ENCODE peak calls at places on chromosomes 1 and 21, in seven cellular contexts. G, M, X, Z, N, U and C are unnamed samples. For H3K4me1, the result is how much of the 10 kb centered on the place peaks cover.

GRCh38 chr1:68746378-68746777 is 249.5 kb upstream of the DEPDC1 start:
- DNase-seq in G (no peak), M (no peak), X (no peak), Z (no peak), N (no peak), U (no peak), C (no peak)

GRCh38 chr21:44092201-44092600 is 15.0 kb upstream of the PWP2 start:
- DNase-seq in G (peak), M (no peak), X (no peak), Z (no peak), N (no peak), U (peak), C (no peak)

GRCh38 chr21:33478858-33479678 is 706 bp downstream of the TMEM50B start:
- DNase-seq in G (peak), M (peak), X (no peak), Z (peak), N (peak), U (peak), C (peak)

GRCh38 chr1:58412071-58412580 is 134.4 kb downstream of the OMA1 start:
- DNase-seq in G (no peak), M (no peak), X (no peak), Z (peak), N (no peak), U (no peak), C (no peak)

GRCh38 chr1:88973520-88974137 is 18.8 kb downstream of the KYAT3 start:
- DNase-seq in G (no peak), M (no peak), X (no peak), Z (peak), N (no peak), U (no peak), C (no peak)

GRCh38 chr1:90850181-90850924 is 133.3 kb upstream of the BARHL2 start:
- DNase-seq in G (no peak), M (peak), X (no peak), Z (no peak), N (peak), U (peak), C (peak)

GRCh38 chr1:217542136-217542777 is 88.6 kb downstream of the GPATCH2 start:
- DNase-seq in G (no peak), M (no peak), X (no peak), Z (no peak), N (no peak), U (no peak), C (no peak)

GRCh38 chr1:38746966-38747600 is 112.5 kb downstream of the RRAGC start:
- DNase-seq in G (no peak), M (peak), X (no peak), Z (no peak), N (no peak), U (no peak), C (no peak)

GRCh38 chr21:42513151-42513984 is at the start of gene SLC37A1:
- DNase-seq in G (peak), M (peak), X (no peak), Z (no peak), N (peak), U (peak), C (peak)

GRCh38 chr1:244049142-244049968 is 1.7 kb upstream of the ZBTB18 start:
- DNase-seq in G (no peak), M (peak), X (no peak), Z (no peak), N (peak), U (peak), C (peak)

GRCh38 chr1:21331752-21332480 is 41.7 kb upstream of the ECE1 start:
- DNase-seq in G (no peak), M (no peak), X (no peak), Z (no peak), N (no peak), U (no peak), C (peak)

GRCh38 chr1:2596530-2597333 is 10.2 kb downstream of the PRXL2B start:
- DNase-seq in G (peak), M (peak), X (no peak), Z (no peak), N (no peak), U (no peak), C (no peak)

GRCh38 chr1:219190605-219191004 is 16.9 kb downstream of the LYPLAL1 start:
- DNase-seq in G (no peak), M (no peak), X (no peak), Z (no peak), N (no peak), U (no peak), C (no peak)
- H3K27ac ChIP-seq in G (no peak), M (no peak), X (no peak), Z (no peak), N (no peak), U (peak), C (no peak)

GRCh38 chr1:9307303-9307702 is 14.6 kb downstream of the SPSB1 start:
- DNase-seq in G (no peak), M (no peak), X (no peak), Z (no peak), N (peak), U (no peak), C (no peak)
- H3K4me1 ChIP-seq in G (under half), M (under half), X (half or more), Z (under half), N (under half), U (under half), C (under half)

GRCh38 chr1:205319081-205320018 is 2.2 kb downstream of the NUAK2 start:
- DNase-seq in G (peak), M (no peak), X (no peak), Z (peak), N (no peak), U (peak), C (peak)
- H3K27ac ChIP-seq in G (no peak), M (no peak), X (no peak), Z (peak), N (peak), U (peak), C (no peak)

DNA sequence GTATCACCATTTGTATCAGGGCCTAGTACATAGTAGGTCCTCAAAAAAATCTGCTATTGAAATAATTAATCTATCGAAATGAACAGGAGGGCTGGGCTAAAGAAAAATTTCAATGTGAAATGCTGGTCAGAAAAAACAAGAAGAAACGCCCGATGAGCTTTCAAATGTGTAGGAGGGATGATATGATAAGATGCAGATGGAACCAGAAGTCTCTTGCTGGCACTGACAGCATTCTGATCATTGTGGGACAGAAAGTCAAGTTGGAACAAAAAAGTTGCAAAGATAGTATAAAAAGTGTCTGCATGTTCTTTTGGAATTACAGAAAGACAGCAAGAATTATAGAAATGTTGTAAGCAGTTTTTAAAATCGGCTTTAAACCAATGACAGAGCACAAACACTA is 11.1 kb downstream of the G0S2 start:
- DNase-seq in G (no peak), M (no peak), X (no peak), Z (no peak), N (no peak), U (no peak), C (no peak)
- H3K4me1 ChIP-seq in G (under half), M (under half), X (under half), Z (under half), N (under half), U (under half), C (under half)

GRCh38 chr1:34850382-34850781 is 9.2 kb downstream of the SMIM12 start:
- DNase-seq in G (no peak), M (no peak), X (no peak), Z (no peak), N (no peak), U (no peak), C (no peak)

GRCh38 chr1:34856697-34857096 is 2.9 kb downstream of the SMIM12 start:
- DNase-seq in G (no peak), M (no peak), X (no peak), Z (no peak), N (no peak), U (no peak), C (no peak)

GRCh38 chr1:34847094-34847493 is 12.5 kb downstream of the SMIM12 start:
- DNase-seq in G (no peak), M (no peak), X (no peak), Z (no peak), N (no peak), U (no peak), C (no peak)

GRCh38 chr1:34852677-34853217 is 6.8 kb downstream of the SMIM12 start:
- DNase-seq in G (peak), M (peak), X (peak), Z (peak), N (peak), U (peak), C (peak)

GRCh38 chr1:34851431-34852105 is 8.0 kb downstream of the SMIM12 start:
- DNase-seq in G (peak), M (no peak), X (peak), Z (peak), N (no peak), U (no peak), C (peak)
- H3K27ac ChIP-seq in G (peak), M (no peak), X (peak), Z (no peak), N (no peak), U (no peak), C (no peak)

GRCh38 chr1:42961560-42962091 is 3.0 kb upstream of the SLC2A1 start:
- DNase-seq in G (no peak), M (no peak), X (no peak), Z (no peak), N (no peak), U (no peak), C (no peak)
- H3K4me1 ChIP-seq in G (under half), M (under half), X (under half), Z (under half), N (under half), U (under half), C (under half)

DNA sequence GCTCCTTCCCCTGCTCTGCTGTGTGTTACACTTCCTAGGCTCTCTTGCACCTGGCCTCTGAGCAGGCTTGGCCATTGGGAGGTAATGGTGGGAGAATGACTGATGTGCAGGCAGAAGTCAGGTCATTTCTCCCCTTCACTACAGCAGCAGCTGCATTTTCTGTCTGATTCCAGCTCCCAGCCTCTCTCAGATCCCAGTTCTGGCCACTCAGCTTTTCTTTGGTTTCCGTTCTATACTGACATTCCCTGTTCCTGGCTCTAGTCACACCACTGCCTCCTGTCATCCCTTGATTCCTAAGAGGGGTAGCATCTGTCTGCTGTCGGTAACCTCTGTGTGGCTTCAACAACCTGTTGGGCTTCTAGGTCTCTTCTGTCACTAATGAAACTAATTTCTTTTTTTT is 127.7 kb upstream of the HOOK1 start:
- DNase-seq in G (no peak), M (no peak), X (no peak), Z (no peak), N (no peak), U (no peak), C (no peak)
- H3K27ac ChIP-seq in G (no peak), M (no peak), X (no peak), Z (no peak), N (no peak), U (no peak), C (no peak)

GRCh38 chr1:8390707-8391106 is 72.8 kb downstream of the SLC45A1 start:
- DNase-seq in G (no peak), M (no peak), X (no peak), Z (no peak), N (no peak), U (no peak), C (no peak)

GRCh38 chr1:8395433-8395866 is 77.5 kb downstream of the SLC45A1 start:
- DNase-seq in G (no peak), M (no peak), X (no peak), Z (no peak), N (no peak), U (no peak), C (no peak)

GRCh38 chr1:8389962-8390535 is 72.1 kb downstream of the SLC45A1 start:
- DNase-seq in G (no peak), M (no peak), X (no peak), Z (no peak), N (no peak), U (no peak), C (no peak)

GRCh38 chr1:8394456-8395321 is 76.8 kb downstream of the SLC45A1 start:
- DNase-seq in G (no peak), M (no peak), X (no peak), Z (peak), N (no peak), U (no peak), C (no peak)

GRCh38 chr1:8392522-8392921 is 74.6 kb downstream of the SLC45A1 start:
- DNase-seq in G (no peak), M (no peak), X (no peak), Z (no peak), N (peak), U (no peak), C (no peak)
- H3K4me1 ChIP-seq in G (under half), M (under half), X (half or more), Z (under half), N (under half), U (under half), C (under half)

GRCh38 chr21:36093512-36093911 is 23.7 kb downstream of the CBR1 start:
- DNase-seq in G (no peak), M (no peak), X (no peak), Z (no peak), N (no peak), U (no peak), C (no peak)
- H3K27ac ChIP-seq in G (no peak), M (no peak), X (no peak), Z (no peak), N (no peak), U (no peak), C (no peak)

DNA sequence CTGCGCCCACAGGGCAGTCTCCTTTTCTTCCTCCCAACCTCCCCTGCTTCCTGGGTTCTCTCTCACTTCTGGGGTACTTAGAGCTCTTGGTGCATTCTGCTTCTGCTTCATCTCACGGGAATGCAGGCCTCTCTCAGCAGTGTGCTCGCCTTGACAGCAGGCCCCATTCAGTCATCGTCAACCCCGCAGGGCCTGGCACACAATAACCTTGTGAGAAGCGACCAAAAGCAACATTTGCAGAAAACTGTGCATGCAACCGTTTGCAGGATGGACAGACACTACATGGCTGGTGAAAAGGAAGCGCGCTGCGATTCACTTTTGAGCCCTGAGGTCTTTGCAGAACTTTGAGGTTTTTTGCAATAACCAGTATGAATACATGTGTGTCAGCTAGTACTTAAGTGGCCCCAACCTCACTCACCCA is 2.6 kb upstream of the CD160 start:
- DNase-seq in G (no peak), M (no peak), X (no peak), Z (no peak), N (no peak), U (no peak), C (no peak)
- H3K4me1 ChIP-seq in G (under half), M (under half), X (under half), Z (under half), N (under half), U (under half), C (under half)